ENCODE peak calls at places on chromosomes 11 and 22, in eight cellular contexts. Y is K562, E is brain microvascular endothelial cell, F is dorsolateral prefrontal cortex, D is A549, U is IMR-90, P is suprapubic skin, M is psoas muscle. B is an unnamed sample.

GRCh38 chr11:14578551-14578956 is 58.4 kb upstream of the PSMA1 start:
- DNase-seq in Y (peak; percentile 38), E (peak; percentile 54), F (no peak), D (peak; percentile 27), U (peak; percentile 54), P (no peak), M (no peak), B (peak; percentile 57)

GRCh38 chr11:25981998-25982397 is 349.9 kb upstream of the ANO3 start:
- DNase-seq in Y (no peak), E (peak; percentile 52), F (no peak), D (peak; percentile 57), U (peak; percentile 77), P (no peak), M (no peak), B (peak; percentile 73)

GRCh38 chr11:72972541-72973128 is 158.4 kb downstream of the ATG16L2 start:
- DNase-seq in Y (no peak), E (no peak), F (no peak), D (no peak), U (peak; percentile 65), P (no peak), M (no peak), B (no peak)

GRCh38 chr11:95912902-95913560 is 10.9 kb downstream of the MTMR2 start:
- DNase-seq in Y (no peak), E (no peak), F (no peak), D (no peak), U (peak; percentile 68), P (no peak), M (no peak), B (peak; percentile 58)

GRCh38 chr11:134069426-134069921 is 602 bp downstream of the JAM3 start:
- DNase-seq in Y (no peak), E (peak; percentile 9), F (peak; percentile 42), D (no peak), U (peak; percentile 31), P (no peak), M (no peak), B (no peak)

GRCh38 chr11:9774591-9775392 is 110.9 kb downstream of the SWAP70 start:
- DNase-seq in Y (no peak), E (peak; percentile 90), F (no peak), D (peak; percentile 20), U (peak; percentile 94), P (no peak), M (no peak), B (peak; percentile 29)

GRCh38 chr11:2306971-2307732 is 5.3 kb downstream of the TSPAN32 start:
- DNase-seq in Y (no peak), E (no peak), F (no peak), D (no peak), U (peak; percentile 27), P (no peak), M (no peak), B (no peak)

GRCh38 chr11:2295971-2296912 is 5.5 kb downstream of the C11orf21 start:
- DNase-seq in Y (no peak), E (no peak), F (no peak), D (no peak), U (no peak), P (peak; percentile 41), M (peak; percentile 33), B (no peak)

GRCh38 chr11:114179234-114179941 is 116.8 kb upstream of the NNMT start:
- DNase-seq in Y (no peak), E (peak; percentile 68), F (peak; percentile 84), D (peak; percentile 5), U (no peak), P (peak; percentile 73), M (peak; percentile 93), B (no peak)

GRCh38 chr11:859394-860131 is 16.9 kb downstream of the TSPAN4 start:
- DNase-seq in Y (peak; percentile 55), E (peak; percentile 84), F (peak; percentile 93), D (peak; percentile 70), U (peak; percentile 85), P (no peak), M (peak; percentile 83), B (peak; percentile 80)

GRCh38 chr11:130819561-130819960 is 96.7 kb downstream of the SNX19 start:
- DNase-seq in Y (no peak), E (no peak), F (no peak), D (no peak), U (no peak), P (no peak), M (no peak), B (no peak)

GRCh38 chr11:68759991-68760390 is 8.7 kb upstream of the TESMIN start:
- DNase-seq in Y (no peak), E (no peak), F (no peak), D (no peak), U (no peak), P (no peak), M (no peak), B (no peak)

GRCh38 chr11:119584193-119585037 is 144.6 kb downstream of the NECTIN1 start:
- DNase-seq in Y (peak; percentile 77), E (peak; percentile 63), F (peak; percentile 15), D (no peak), U (peak; percentile 63), P (peak; percentile 72), M (peak; percentile 61), B (peak; percentile 77)
- H3K4me3 ChIP-seq in Y (peak overlapping the region; percentile 30), E (peak overlapping the region; percentile 53), F (peak overlapping the region; percentile 53), D (peak overlapping the region; percentile 46), U (peak overlapping the region; percentile 37), P (peak overlapping the region; percentile 57), M (peak overlapping the region; percentile 55), B (peak overlapping the region; percentile 45)

GRCh38 chr11:17477361-17477760 is 716 bp upstream of the ABCC8 start:
- DNase-seq in Y (no peak), E (no peak), F (no peak), D (no peak), U (no peak), P (no peak), M (no peak), B (no peak)

GRCh38 chr11:17478064-17478463 is 1.4 kb upstream of the ABCC8 start:
- DNase-seq in Y (no peak), E (no peak), F (no peak), D (no peak), U (no peak), P (no peak), M (no peak), B (no peak)

GRCh38 chr11:17477084-17477333 is 364 bp upstream of the ABCC8 start:
- DNase-seq in Y (no peak), E (no peak), F (no peak), D (no peak), U (no peak), P (no peak), M (no peak), B (no peak)

GRCh38 chr11:17475666-17476316 is 854 bp downstream of the ABCC8 start:
- DNase-seq in Y (no peak), E (no peak), F (peak; percentile 44), D (no peak), U (no peak), P (no peak), M (no peak), B (no peak)

GRCh38 chr11:17476317-17477083 is at the start of gene ABCC8:
- DNase-seq in Y (peak; percentile 44), E (no peak), F (peak; percentile 54), D (peak; percentile 22), U (no peak), P (no peak), M (no peak), B (no peak)
- H3K4me3 ChIP-seq in Y (no peak within 1 kb of the TSS), E (no peak within 1 kb of the TSS), F (peak within 1 kb of the TSS; percentile 60), D (peak within 1 kb of the TSS; percentile 67), U (no peak within 1 kb of the TSS), P (peak within 1 kb of the TSS; percentile 40), M (peak within 1 kb of the TSS; percentile 68), B (no peak within 1 kb of the TSS)

DNA sequence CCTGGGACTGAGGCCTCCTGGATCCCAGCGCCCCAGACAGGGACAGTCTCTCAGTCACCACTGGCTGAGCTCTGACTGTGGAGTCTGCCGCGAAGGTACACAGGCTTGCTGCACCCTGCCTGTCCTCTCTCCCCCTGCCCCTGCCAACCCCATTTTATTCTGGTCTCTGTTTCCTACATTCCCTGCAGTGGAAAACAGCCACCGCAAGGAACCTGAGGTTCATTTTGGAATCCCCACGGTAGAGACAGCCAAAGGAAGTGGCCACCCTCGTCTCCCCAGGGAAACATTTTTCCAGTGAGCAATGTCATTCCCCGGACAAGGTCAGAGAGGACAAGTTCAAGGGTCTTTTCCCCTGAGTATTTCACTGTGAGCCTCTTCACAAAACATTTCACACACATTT is 56.6 kb downstream of the FBXO7 start:
- DNase-seq in Y (no peak), E (no peak), F (no peak), D (no peak), U (no peak), P (peak; percentile 65), M (no peak), B (no peak)
- H3K4me3 ChIP-seq in Y (no peak overlapping the region), E (no peak overlapping the region), F (no peak overlapping the region), D (no peak overlapping the region), U (no peak overlapping the region), P (no peak overlapping the region), M (no peak overlapping the region), B (no peak overlapping the region)

GRCh38 chr11:18699269-18699596 is 654 bp downstream of the TMEM86A start:
- DNase-seq in Y (no peak), E (no peak), F (no peak), D (no peak), U (no peak), P (no peak), M (no peak), B (no peak)

GRCh38 chr11:18697581-18697980 is 998 bp upstream of the TMEM86A start:
- DNase-seq in Y (no peak), E (no peak), F (no peak), D (no peak), U (no peak), P (no peak), M (no peak), B (peak; percentile 49)

GRCh38 chr11:18700375-18700774 is 1.8 kb downstream of the TMEM86A start:
- DNase-seq in Y (no peak), E (no peak), F (no peak), D (no peak), U (peak; percentile 15), P (no peak), M (no peak), B (peak; percentile 34)

GRCh38 chr11:18699848-18700261 is 1.3 kb downstream of the TMEM86A start:
- DNase-seq in Y (no peak), E (no peak), F (no peak), D (no peak), U (no peak), P (no peak), M (no peak), B (no peak)

DNA sequence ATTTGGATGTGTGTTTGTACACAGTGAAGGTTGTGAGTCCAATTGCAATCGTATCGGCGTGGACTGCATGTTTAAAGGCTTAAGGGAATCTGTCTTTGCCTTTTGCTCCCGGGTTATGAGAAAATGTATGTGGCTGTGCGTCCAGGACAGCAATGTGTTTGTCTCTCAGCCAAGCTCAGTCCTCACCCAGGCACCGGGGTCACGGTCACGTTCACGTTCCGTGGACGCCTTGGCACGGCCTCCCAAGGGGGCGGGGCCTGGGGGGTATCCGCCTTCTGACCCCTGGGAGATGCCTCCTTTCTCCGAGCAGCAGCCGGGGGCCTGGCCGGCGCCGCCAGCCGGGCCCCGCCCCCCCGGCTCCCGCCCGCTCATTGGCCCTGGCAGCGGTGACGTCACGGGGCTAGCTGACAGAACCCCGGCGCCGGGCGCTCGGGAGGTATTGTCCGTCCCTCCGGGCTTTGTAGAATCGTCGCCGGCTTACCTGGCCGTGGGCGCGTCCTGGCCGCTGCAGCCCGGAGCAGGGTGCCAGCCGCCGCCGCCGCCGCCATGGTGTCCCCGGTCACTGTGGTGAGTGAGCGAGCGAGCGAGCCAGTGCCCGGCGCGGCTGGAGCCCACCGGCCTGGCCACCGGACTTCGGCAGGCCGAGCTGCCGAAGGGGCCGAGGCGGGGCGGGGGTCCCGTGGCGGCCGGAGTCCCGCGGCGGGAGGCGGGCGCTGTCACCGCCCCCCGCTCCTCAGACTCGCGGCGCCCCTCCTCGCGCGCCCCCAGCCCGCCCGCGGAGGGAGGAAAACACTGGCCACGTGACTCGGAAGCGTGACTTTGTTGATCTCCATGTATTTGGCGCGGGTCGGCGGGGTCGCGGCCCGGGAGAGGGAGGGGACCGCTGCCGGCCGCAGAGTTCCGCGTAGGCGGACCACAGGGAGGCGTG is at the start of gene TMEM86A:
- DNase-seq in Y (peak; percentile 98), E (peak; percentile 74), F (peak; percentile 96), D (peak; percentile 67), U (peak; percentile 60), P (peak; percentile 96), M (peak; percentile 96), B (peak; percentile 81)
- H3K4me3 ChIP-seq in Y (peak within 1 kb of the TSS; percentile 63), E (peak within 1 kb of the TSS; percentile 59), F (peak within 1 kb of the TSS; percentile 80), D (peak within 1 kb of the TSS; percentile 100), U (peak within 1 kb of the TSS; percentile 86), P (peak within 1 kb of the TSS; percentile 90), M (peak within 1 kb of the TSS; percentile 87), B (peak within 1 kb of the TSS; percentile 41)

B was measured in epithelial cell of esophagus.